ENCODE peak calls at places on chromosomes 16 and 17, in five cellular contexts. S is mesenteric fat pad; E is DMS79; Y is effector CD4-positive, alpha-beta T cell; B is breast epithelium. T is an unnamed sample.

GRCh38 chr17:32558328-32558955 is 71.6 kb downstream of the CDK5R1 start:
- DNase-seq in S (no peak), E (no peak), Y (no peak), B (no peak), T (no peak)

GRCh38 chr17:46977348-46977747 is 1.7 kb downstream of the RPRML start:
- DNase-seq in S (no peak), E (no peak), Y (no peak), B (no peak), T (no peak)

GRCh38 chr16:75385507-75386152 is 47.7 kb downstream of the CFDP1 start:
- DNase-seq in S (no peak), E (no peak), Y (no peak), B (no peak), T (peak; percentile 45)

GRCh38 chr16:1221628-1222552 is 3.2 kb downstream of the TPSG1 start:
- DNase-seq in S (no peak), E (no peak), Y (no peak), B (no peak), T (no peak)

GRCh38 chr17:57739402-57740224 is 5.5 kb downstream of the CCDC182 start:
- DNase-seq in S (no peak), E (no peak), Y (no peak), B (no peak), T (peak; percentile 9)

GRCh38 chr17:50924300-50924699 is 58.1 kb upstream of the TOB1 start:
- DNase-seq in S (no peak), E (no peak), Y (no peak), B (no peak), T (no peak)

GRCh38 chr17:42403150-42403549 is 14.9 kb upstream of the STAT3 start:
- DNase-seq in S (no peak), E (no peak), Y (peak; percentile 11), B (no peak), T (no peak)

GRCh38 chr17:47862621-47863440 is 11.9 kb upstream of the SP6 start:
- DNase-seq in S (no peak), E (no peak), Y (no peak), B (no peak), T (no peak)

GRCh38 chr16:57843400-57843799 is 41.1 kb upstream of the KIFC3 start:
- DNase-seq in S (no peak), E (no peak), Y (no peak), B (no peak), T (no peak)

GRCh38 chr17:29569245-29569950 is 897 bp downstream of the TP53I13 start:
- DNase-seq in S (peak; percentile 85), E (no peak), Y (no peak), B (peak; percentile 16), T (no peak)

GRCh38 chr17:3029213-3029913 is 34.0 kb downstream of the OR1D5 start:
- DNase-seq in S (peak; percentile 88), E (no peak), Y (no peak), B (no peak), T (no peak)

GRCh38 chr17:61196302-61196704 is 203.3 kb upstream of the TBX2 start:
- DNase-seq in S (no peak), E (no peak), Y (no peak), B (no peak), T (no peak)

GRCh38 chr17:13557077-13557476 is 44.7 kb downstream of the HS3ST3A1 start:
- DNase-seq in S (no peak), E (no peak), Y (no peak), B (no peak), T (no peak)

GRCh38 chr17:64385187-64386083 is 5.2 kb downstream of the PECAM1 start:
- DNase-seq in S (peak; percentile 90), E (no peak), Y (no peak), B (peak; percentile 34), T (no peak)

GRCh38 chr17:48198950-48199541 is 91.5 kb downstream of the SNX11 start:
- DNase-seq in S (no peak), E (peak; percentile 23), Y (no peak), B (no peak), T (no peak)

GRCh38 chr17:7992924-7993323 is 9.5 kb upstream of the GUCY2D start:
- DNase-seq in S (peak; percentile 41), E (no peak), Y (no peak), B (no peak), T (no peak)

T was measured in CD8-positive, alpha-beta memory T cell.